ENCODE peak calls at places on chromosomes 3 and 15, in nine cellular contexts. S is HT-29, Q is chondrocyte, M is activated T-cell treated with anti-CD3 and anti-CD28 coated beads for 4 hours, H is IMR-90, F is NT2/D1, R is posterior cingulate gyrus, Z is uterus, W is GM12878. I is an unnamed sample.

GRCh38 chr3:176755552-176755951 is 441.7 kb downstream of the TBL1XR1 start:
- DNase-seq in S (no peak), Q (no peak), M (no peak), H (no peak), F (no peak), R (no peak), Z (no peak), W (no peak), I (no peak)

GRCh38 chr3:124395165-124395564 is 335.1 kb upstream of the UMPS start:
- DNase-seq in S (no peak), Q (no peak), M (no peak), H (no peak), F (no peak), R (no peak), Z (no peak), W (no peak), I (no peak)

GRCh38 chr15:56783156-56783856 is 50.0 kb upstream of the ZNF280D start:
- DNase-seq in S (no peak), Q (no peak), M (no peak), H (no peak), F (no peak), R (no peak), Z (no peak), W (no peak), I (no peak)

GRCh38 chr3:46970391-46971091 is 6.0 kb downstream of the CCDC12 start:
- DNase-seq in S (no peak), Q (no peak), M (no peak), H (no peak), F (no peak), R (no peak), Z (no peak), W (no peak), I (no peak)

GRCh38 chr3:194632211-194632982 is 822 bp downstream of the TMEM44 start:
- DNase-seq in S (peak), Q (no peak), M (no peak), H (peak), F (no peak), R (no peak), Z (no peak), W (no peak), I (no peak)

GRCh38 chr15:67307889-67308597 is 53.5 kb downstream of the IQCH start:
- DNase-seq in S (no peak), Q (no peak), M (no peak), H (no peak), F (peak), R (no peak), Z (no peak), W (no peak), I (no peak)

GRCh38 chr3:5251196-5251583 is 63.7 kb downstream of the EDEM1 start:
- DNase-seq in S (no peak), Q (no peak), M (no peak), H (no peak), F (no peak), R (no peak), Z (no peak), W (no peak), I (no peak)

GRCh38 chr3:30355622-30356021 is 250.8 kb upstream of the TGFBR2 start:
- DNase-seq in S (no peak), Q (no peak), M (no peak), H (peak), F (no peak), R (no peak), Z (no peak), W (no peak), I (peak)

GRCh38 chr15:40941528-40942336 is 11.5 kb upstream of the CHAC1 start:
- DNase-seq in S (peak), Q (no peak), M (peak), H (peak), F (no peak), R (peak), Z (peak), W (no peak), I (peak)

GRCh38 chr15:40010681-40011080 is 28.3 kb downstream of the SRP14 start:
- DNase-seq in S (no peak), Q (no peak), M (no peak), H (peak), F (no peak), R (peak), Z (no peak), W (no peak), I (peak)

GRCh38 chr3:160395297-160395696 is 3.7 kb downstream of the IFT80 start:
- DNase-seq in S (no peak), Q (no peak), M (no peak), H (peak), F (no peak), R (no peak), Z (no peak), W (no peak), I (peak)

GRCh38 chr3:167855306-167855705 is 119.8 kb downstream of the SERPINI1 start:
- DNase-seq in S (no peak), Q (no peak), M (no peak), H (no peak), F (no peak), R (no peak), Z (no peak), W (no peak), I (no peak)

GRCh38 chr15:63079938-63080626 is 37.5 kb downstream of the TPM1 start:
- DNase-seq in S (peak), Q (no peak), M (no peak), H (peak), F (no peak), R (no peak), Z (no peak), W (no peak), I (peak)